ENCODE peak calls at places on chromosomes 3 and 15, in six cellular contexts. P is endothelial cell of umbilical vein, J is pons, S is frontal cortex, H is HTR-8/SVneo, Q is EL. K is an unnamed sample.

GRCh38 chr3:42127226-42127625 is 36.1 kb downstream of the TRAK1 start:
- DNase-seq in P (no peak), J (no peak), S (no peak), H (no peak), Q (no peak), K (no peak)

GRCh38 chr15:101651753-101652097 is 456 bp downstream of the TM2D3 start:
- DNase-seq in P (peak), J (no peak), S (no peak), H (peak), Q (no peak), K (no peak)

GRCh38 chr3:46664188-46664970 is 29.1 kb downstream of the ALS2CL start:
- DNase-seq in P (no peak), J (no peak), S (peak), H (no peak), Q (no peak), K (no peak)

GRCh38 chr15:63448261-63448660 is 56.1 kb upstream of the USP3 start:
- DNase-seq in P (no peak), J (peak), S (no peak), H (no peak), Q (no peak), K (no peak)

GRCh38 chr3:186053954-186054353 is 54.9 kb downstream of the ETV5 start:
- DNase-seq in P (no peak), J (no peak), S (no peak), H (no peak), Q (no peak), K (no peak)

GRCh38 chr3:152204218-152204617 is 64.5 kb upstream of the MBNL1 start:
- DNase-seq in P (no peak), J (no peak), S (no peak), H (no peak), Q (no peak), K (no peak)

GRCh38 chr3:134650431-134651346 is at the start of gene KY:
- DNase-seq in P (no peak), J (peak), S (peak), H (peak), Q (peak), K (no peak)

GRCh38 chr3:634511-634910 is 437.9 kb downstream of the CHL1 start:
- DNase-seq in P (no peak), J (no peak), S (no peak), H (no peak), Q (no peak), K (no peak)

GRCh38 chr3:132721479-132722164 is 587 bp downstream of the NPHP3 start:
- DNase-seq in P (no peak), J (peak), S (no peak), H (peak), Q (peak), K (peak)

GRCh38 chr3:13570391-13571194 is 21.7 kb downstream of the FBLN2 start:
- DNase-seq in P (no peak), J (no peak), S (no peak), H (no peak), Q (no peak), K (no peak)

GRCh38 chr3:73772076-73772475 is 147.3 kb upstream of the PDZRN3 start:
- DNase-seq in P (no peak), J (no peak), S (no peak), H (no peak), Q (no peak), K (no peak)

GRCh38 chr15:90840954-90841353 is 27.4 kb upstream of the FURIN start:
- DNase-seq in P (no peak), J (no peak), S (no peak), H (no peak), Q (no peak), K (no peak)